ENCODE peak calls at places on chromosomes 16 and 17, in ten cellular contexts. I is H7; N is kidney epithelial cell; L is A549; F is fibroblast of lung; E is mesothelial cell of epicardium; U is amygdala; M is stimulated activated CD8-positive, alpha-beta memory T cell treated with anti-CD3 and anti-CD28 coated beads, Interleukin-2, amount 100 ng/mL, for 1 hour; A is CD8-positive, alpha-beta memory T cell; G is SW 1271. J is an unnamed sample.

GRCh38 chr17:956905-957304 is 22.7 kb downstream of the NXN start:
- DNase-seq in G (no peak), A (no peak), F (peak), M (no peak), U (no peak), I (peak), E (no peak), N (no peak), L (peak), J (no peak)

GRCh38 chr17:39626671-39627169 is at the start of gene PPP1R1B:
- DNase-seq in U (no peak), M (no peak), L (no peak), G (no peak), F (no peak), N (no peak), A (no peak), I (peak), E (no peak), J (no peak)

GRCh38 chr17:19590912-19591551 is 57.4 kb downstream of the SLC47A1 start:
- DNase-seq in E (no peak), G (no peak), A (no peak), F (no peak), U (no peak), M (no peak), I (peak), N (no peak), L (no peak), J (no peak)

GRCh38 chr17:40541060-40541872 is 24.0 kb downstream of the CCR7 start:
- DNase-seq in N (no peak), G (no peak), U (no peak), I (no peak), L (no peak), M (peak), E (no peak), F (no peak), A (peak), J (no peak)

GRCh38 chr17:62963296-62963695 is 2.7 kb upstream of the TANC2 start:
- DNase-seq in G (peak), N (peak), U (no peak), A (no peak), M (no peak), F (peak), L (peak), E (no peak), I (no peak), J (no peak)

GRCh38 chr17:1997146-1997586 is 28.0 kb downstream of the RTN4RL1 start:
- DNase-seq in A (no peak), N (peak), E (no peak), L (peak), F (no peak), U (no peak), I (no peak), G (no peak), M (no peak), J (no peak)

GRCh38 chr16:19680972-19681371 is 37.1 kb downstream of the KNOP1 start:
- DNase-seq in N (no peak), F (no peak), M (no peak), E (no peak), G (no peak), U (no peak), L (no peak), A (no peak), I (peak), J (no peak)

GRCh38 chr16:50338371-50339231 is 30.2 kb downstream of the BRD7 start:
- DNase-seq in N (no peak), F (peak), A (peak), M (no peak), G (no peak), I (no peak), U (no peak), E (no peak), L (no peak), J (no peak)

GRCh38 chr17:68290268-68290954 is 516 bp downstream of the SLC16A6 start:
- DNase-seq in E (peak), G (no peak), I (peak), U (no peak), F (no peak), N (no peak), L (no peak), A (peak), M (peak), J (no peak)

GRCh38 chr17:73694491-73694890 is 50.2 kb upstream of the SDK2 start:
- DNase-seq in A (no peak), I (no peak), E (no peak), U (no peak), L (no peak), N (no peak), G (no peak), M (no peak), F (no peak), J (no peak)

GRCh38 chr17:17740627-17741237 is 59.5 kb downstream of the RAI1 start:
- DNase-seq in U (no peak), I (peak), A (no peak), M (no peak), L (no peak), N (no peak), E (no peak), F (peak), G (no peak), J (no peak)

GRCh38 chr16:4534151-4534790 is 4.3 kb downstream of the CDIP1 start:
- DNase-seq in E (no peak), A (peak), F (no peak), M (no peak), N (no peak), G (no peak), I (peak), L (no peak), U (no peak), J (no peak)

GRCh38 chr17:57342963-57343589 is 86.8 kb downstream of the MSI2 start:
- DNase-seq in F (no peak), G (no peak), I (no peak), L (no peak), U (no peak), A (no peak), N (no peak), E (no peak), M (no peak), J (no peak)

GRCh38 chr17:40452074-40452787 is 9.0 kb downstream of the IGFBP4 start:
- DNase-seq in F (peak), E (no peak), N (no peak), G (no peak), L (peak), I (no peak), A (no peak), U (no peak), M (no peak), J (no peak)

GRCh38 chr17:49918591-49918990 is 50.4 kb upstream of the DLX4 start:
- DNase-seq in L (no peak), E (no peak), I (no peak), U (no peak), A (no peak), M (no peak), F (no peak), N (no peak), G (no peak), J (no peak)